ENCODE peak calls at places on chromosomes 5 and 9, in four cellular contexts. Z is uterus, R is tibial nerve, H is PC-9. V is an unnamed sample.

GRCh38 chr5:178464431-178465048 is 125.7 kb downstream of the COL23A1 start:
- DNase-seq in Z (no peak), R (no peak), H (no peak), V (peak; percentile 31)

GRCh38 chr9:113524460-113524859 is 60.9 kb downstream of the RGS3 start:
- DNase-seq in Z (no peak), R (no peak), H (no peak), V (no peak)

GRCh38 chr5:125928663-125929062 is 494.5 kb upstream of the GRAMD2B start:
- DNase-seq in Z (no peak), R (no peak), H (no peak), V (no peak)

GRCh38 chr9:110187126-110187525 is 20.8 kb downstream of the C9orf152 start:
- DNase-seq in Z (no peak), R (no peak), H (no peak), V (no peak)

GRCh38 chr9:34993502-34994428 is 4.2 kb downstream of the DNAJB5 start:
- DNase-seq in Z (peak; percentile 90), R (peak; percentile 35), H (no peak), V (no peak)

GRCh38 chr9:8186553-8186952 is 387.0 kb upstream of the DMAC1 start:
- DNase-seq in Z (no peak), R (no peak), H (no peak), V (no peak)

GRCh38 chr9:95004452-95005275 is 278.2 kb downstream of the AOPEP start:
- DNase-seq in Z (peak; percentile 72), R (no peak), H (peak; percentile 65), V (peak; percentile 49)

GRCh38 chr5:103542441-103542840 is 20.1 kb downstream of the NUDT12 start:
- DNase-seq in Z (no peak), R (no peak), H (no peak), V (no peak)

GRCh38 chr5:14366763-14367162 is 214.8 kb upstream of the OTULINL start:
- DNase-seq in Z (no peak), R (no peak), H (no peak), V (no peak)

GRCh38 chr9:131810351-131811170 is 70.7 kb upstream of the RAPGEF1 start:
- DNase-seq in Z (no peak), R (no peak), H (no peak), V (no peak)

GRCh38 chr5:58266402-58266801 is 193.5 kb downstream of the PLK2 start:
- DNase-seq in Z (no peak), R (no peak), H (no peak), V (no peak)

GRCh38 chr9:128192601-128193371 is 1.4 kb upstream of the CIZ1 start:
- DNase-seq in Z (peak; percentile 85), R (peak; percentile 69), H (peak; percentile 97), V (peak; percentile 94)

GRCh38 chr5:31036407-31036806 is 157.1 kb upstream of the CDH6 start:
- DNase-seq in Z (no peak), R (no peak), H (no peak), V (no peak)

GRCh38 chr9:130459941-130460340 is 15.2 kb downstream of the ASS1 start:
- DNase-seq in Z (no peak), R (no peak), H (no peak), V (peak; percentile 82)

GRCh38 chr5:87524217-87524616 is 111.5 kb upstream of the CCNH start:
- DNase-seq in Z (no peak), R (no peak), H (no peak), V (no peak)

GRCh38 chr9:78038620-78039300 is 7.1 kb upstream of the GNAQ start:
- DNase-seq in Z (no peak), R (no peak), H (peak; percentile 14), V (no peak)

GRCh38 chr5:135565691-135566421 is 12.9 kb downstream of the CXCL14 start:
- DNase-seq in Z (no peak), R (peak; percentile 60), H (peak; percentile 66), V (peak; percentile 85)

GRCh38 chr9:101332362-101332761 is 52.4 kb downstream of the BAAT start:
- DNase-seq in Z (no peak), R (no peak), H (no peak), V (no peak)

GRCh38 chr5:160175438-160176218 is 53.7 kb upstream of the FABP6 start:
- DNase-seq in Z (peak; percentile 76), R (no peak), H (no peak), V (no peak)

GRCh38 chr5:75037106-75037505 is 15.3 kb downstream of the GCNT4 start:
- DNase-seq in Z (no peak), R (no peak), H (peak; percentile 85), V (peak; percentile 34)

GRCh38 chr9:73613092-73613701 is 461.5 kb downstream of the ANXA1 start:
- DNase-seq in Z (no peak), R (no peak), H (no peak), V (no peak)

GRCh38 chr9:70420267-70421019 is 6.0 kb upstream of the KLF9 start:
- DNase-seq in Z (peak; percentile 97), R (peak; percentile 96), H (peak; percentile 72), V (peak; percentile 84)

GRCh38 chr9:77177894-77178794 is 810 bp downstream of the VPS13A start:
- DNase-seq in Z (peak; percentile 32), R (no peak), H (peak; percentile 24), V (peak; percentile 43)

GRCh38 chr5:126837907-126838539 is 61.1 kb downstream of the LMNB1 start:
- DNase-seq in Z (no peak), R (no peak), H (no peak), V (no peak)

GRCh38 chr5:144598451-144599068 is 427.9 kb downstream of the KCTD16 start:
- DNase-seq in Z (no peak), R (no peak), H (no peak), V (no peak)

GRCh38 chr5:132437604-132438275 is 52.8 kb downstream of the IRF1 start:
- DNase-seq in Z (peak; percentile 90), R (peak; percentile 43), H (no peak), V (peak; percentile 95)

GRCh38 chr9:88538311-88539085 is 3.5 kb downstream of the NXNL2 start:
- DNase-seq in Z (no peak), R (no peak), H (no peak), V (no peak)

GRCh38 chr5:137751869-137752491 is 2.2 kb downstream of the HNRNPA0 start:
- DNase-seq in Z (peak; percentile 40), R (no peak), H (no peak), V (peak; percentile 75)

GRCh38 chr9:109600142-109600541 is 102.0 kb upstream of the PTPN3 start:
- DNase-seq in Z (no peak), R (no peak), H (peak; percentile 36), V (peak; percentile 59)

GRCh38 chr5:128596071-128596470 is 58.0 kb upstream of the FBN2 start:
- DNase-seq in Z (no peak), R (no peak), H (no peak), V (no peak)

GRCh38 chr5:57495285-57495684 is 12.7 kb upstream of the ACTBL2 start:
- DNase-seq in Z (no peak), R (no peak), H (no peak), V (no peak)

GRCh38 chr5:18745988-18746615 is 1111.8 kb downstream of the TAF11L14 start:
- DNase-seq in Z (no peak), R (no peak), H (peak; percentile 63), V (peak; percentile 54)

GRCh38 chr5:14768838-14769365 is 102.7 kb downstream of the ANKH start:
- DNase-seq in Z (no peak), R (no peak), H (no peak), V (no peak)

GRCh38 chr9:125405938-125406811 is 144.5 kb downstream of the GAPVD1 start:
- DNase-seq in Z (no peak), R (no peak), H (no peak), V (no peak)

GRCh38 chr5:146284016-146284415 is 54.6 kb upstream of the POU4F3 start:
- DNase-seq in Z (no peak), R (no peak), H (no peak), V (no peak)

GRCh38 chr5:40700116-40700822 is 20.6 kb downstream of the PTGER4 start:
- DNase-seq in Z (no peak), R (no peak), H (no peak), V (no peak)

DNA sequence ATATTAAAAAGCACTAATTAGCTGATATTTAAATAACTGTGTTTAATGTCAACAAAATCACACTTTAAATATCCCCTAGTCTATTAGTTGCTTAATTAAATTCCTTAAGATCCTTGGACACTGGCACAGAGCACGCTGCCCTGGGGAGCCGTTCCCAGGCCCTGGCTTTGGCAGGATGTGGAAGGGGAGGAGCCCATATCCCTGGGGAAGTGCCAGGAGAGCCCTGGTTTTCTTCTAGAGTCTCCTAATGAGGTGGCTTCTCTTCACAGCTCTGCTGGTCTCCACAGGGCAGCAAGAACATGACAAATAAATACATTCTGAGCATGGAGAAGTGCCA is 50.5 kb downstream of the SIL1 start:
- DNase-seq in Z (peak; percentile 85), R (no peak), H (peak; percentile 3), V (no peak)
- H3K4me1 ChIP-seq in Z (peaks cover 7% of the 10 kb centered on the region), R (peaks cover 53% of the 10 kb centered on the region), H (peaks cover 29% of the 10 kb centered on the region), V (no peaks in the 10 kb centered on the region)

DNA sequence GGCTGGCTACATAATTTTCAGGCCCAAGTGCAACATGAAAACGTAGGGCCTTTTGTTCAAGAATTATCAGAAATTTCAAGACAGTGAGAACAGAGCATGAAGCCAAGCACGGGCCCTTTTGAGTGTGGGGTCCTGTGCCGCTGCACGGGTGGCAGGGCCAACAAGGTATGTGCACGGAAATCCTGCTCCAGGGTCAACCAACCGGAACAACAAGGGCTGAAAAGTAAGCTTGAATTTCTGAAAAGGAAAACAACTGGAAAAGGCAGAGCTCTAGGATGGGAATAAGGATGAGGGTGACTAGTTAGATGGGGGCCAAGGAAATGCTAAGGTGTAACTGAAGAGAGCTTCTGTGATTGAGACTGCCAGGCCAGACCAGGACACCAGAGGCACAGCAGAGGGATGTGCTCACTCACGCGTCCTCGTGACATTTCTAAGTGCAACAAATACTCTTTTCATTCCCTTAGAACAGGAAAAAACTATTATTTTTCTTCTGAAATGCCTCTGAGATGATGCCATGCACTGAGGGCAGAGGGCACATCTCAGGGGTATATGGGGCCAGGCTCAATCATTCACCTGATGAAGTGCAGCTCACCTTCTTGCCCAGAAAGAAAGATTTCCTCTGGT is 80.6 kb upstream of the LRRTM2 start:
- DNase-seq in Z (no peak), R (no peak), H (no peak), V (no peak)
- H3K4me1 ChIP-seq in Z (peaks cover 10% of the 10 kb centered on the region), R (peaks cover 58% of the 10 kb centered on the region), H (no peaks in the 10 kb centered on the region), V (peaks cover 5% of the 10 kb centered on the region)

DNA sequence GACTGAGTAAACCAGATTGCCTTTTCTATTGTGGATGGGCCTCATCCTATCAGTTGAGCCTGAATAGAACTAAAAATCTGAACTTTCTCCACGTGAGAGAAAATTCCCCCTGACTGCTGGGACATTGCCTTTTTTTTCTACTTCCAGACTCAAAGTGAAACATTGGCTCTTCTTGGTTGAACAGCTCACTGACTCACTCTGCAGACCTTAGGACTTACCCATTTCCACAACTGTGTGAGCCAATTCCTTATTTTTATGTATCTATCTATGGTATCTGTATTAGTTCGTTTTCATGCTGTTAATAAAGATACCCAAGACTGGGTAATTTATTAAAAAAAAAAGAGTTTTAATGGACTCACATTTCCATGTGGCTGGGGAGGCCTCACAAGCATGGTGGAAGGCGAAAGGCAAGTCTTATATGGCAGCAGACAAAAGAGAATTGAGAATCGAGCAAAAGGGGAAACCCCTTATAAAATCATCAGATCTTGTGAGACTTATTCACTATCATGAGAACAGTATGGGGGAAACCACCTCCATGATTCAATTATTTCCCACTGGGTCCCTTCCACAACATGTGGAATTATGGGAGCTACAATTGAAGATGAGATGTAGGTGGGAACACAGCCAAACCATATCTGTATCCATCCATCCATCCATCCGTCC is 306.7 kb upstream of the SLC24A2 start:
- DNase-seq in Z (no peak), R (no peak), H (no peak), V (no peak)
- H3K4me1 ChIP-seq in Z (no peaks in the 10 kb centered on the region), R (no peaks in the 10 kb centered on the region), H (no peaks in the 10 kb centered on the region), V (no peaks in the 10 kb centered on the region)

DNA sequence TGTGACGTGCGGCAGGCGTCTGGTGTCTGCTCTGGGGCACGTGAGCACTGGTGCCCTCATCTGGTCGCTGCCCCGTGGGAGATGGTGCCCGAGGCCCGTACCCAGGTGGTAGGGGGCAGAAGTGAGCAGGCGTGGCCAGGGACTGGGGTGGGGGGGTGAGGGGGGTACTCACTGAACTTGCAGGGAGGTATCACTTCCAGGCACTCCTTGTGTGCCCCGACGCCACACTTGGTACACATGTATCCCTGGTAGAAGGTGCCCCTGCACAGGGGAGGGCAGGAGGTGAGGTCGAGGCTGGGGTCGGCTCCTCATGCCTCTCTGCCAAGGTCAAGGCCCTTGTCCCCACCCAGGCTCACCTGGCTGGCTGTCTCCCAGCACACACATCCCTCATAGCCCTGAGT is 45.2 kb upstream of the SARDH start:
- DNase-seq in Z (no peak), R (no peak), H (no peak), V (no peak)
- H3K4me1 ChIP-seq in Z (no peaks in the 10 kb centered on the region), R (peaks cover 15% of the 10 kb centered on the region), H (peaks cover 8% of the 10 kb centered on the region), V (no peaks in the 10 kb centered on the region)